ENCODE peak calls at places on chromosomes 3 and 15, in eight cellular contexts. O, K, G, E, X, Y, H and I are unnamed samples.

GRCh38 chr15:63122002-63122893 is 587 bp downstream of the LACTB start:
- DNase-seq in X (peak; percentile 72), O (peak; percentile 83), E (peak; percentile 58), H (no peak), Y (peak; percentile 74), K (peak; percentile 62), G (peak; percentile 92), I (peak; percentile 91)

GRCh38 chr3:3836845-3837244 is 37.6 kb downstream of the LRRN1 start:
- DNase-seq in G (no peak), Y (no peak), H (no peak), E (no peak), K (no peak), O (no peak), X (no peak), I (no peak)

GRCh38 chr15:47839233-47839867 is 122.0 kb downstream of the SEMA6D start:
- DNase-seq in E (no peak), G (no peak), H (no peak), K (no peak), O (no peak), X (no peak), Y (no peak), I (no peak)

GRCh38 chr15:48855501-48856440 is 22.2 kb upstream of the EID1 start:
- DNase-seq in E (no peak), K (no peak), O (no peak), X (peak; percentile 95), Y (no peak), G (no peak), H (no peak), I (no peak)

GRCh38 chr3:186931487-186932280 is 1.4 kb downstream of the ST6GAL1 start:
- DNase-seq in E (peak; percentile 64), G (peak; percentile 82), X (peak; percentile 32), O (peak; percentile 57), H (no peak), Y (peak; percentile 48), K (no peak), I (no peak)

GRCh38 chr3:112699436-112699978 is 58.6 kb upstream of the CCDC80 start:
- DNase-seq in X (peak; percentile 46), K (no peak), E (no peak), G (no peak), Y (no peak), O (no peak), H (no peak), I (no peak)

GRCh38 chr3:157856078-157856939 is 249.9 kb downstream of the SHOX2 start:
- DNase-seq in G (no peak), K (peak; percentile 28), Y (no peak), E (no peak), X (no peak), O (no peak), H (no peak), I (no peak)

GRCh38 chr15:48968066-48968465 is 4.3 kb upstream of the SHC4 start:
- DNase-seq in G (no peak), H (no peak), Y (no peak), E (no peak), X (no peak), O (no peak), K (no peak), I (no peak)